ENCODE peak calls at places on chromosomes 1 and 21, in nine cellular contexts. One of them, this sample, is unnamed.

GRCh38 chr1:62230724-62231123 is 36.1 kb downstream of the L1TD1 start:
- DNase-seq in NCI-H460: no peak
- DNase-seq in SJSA1: no peak
- DNase-seq in stimulated activated CD4-positive, alpha-beta T cell treated with anti-CD3 and anti-CD28 coated beads, Interleukin-2, amount 100 ng/mL, for 24 hours: no peak
- DNase-seq in activated CD8-positive, alpha-beta memory T cell treated with anti-CD3 and anti-CD28 coated beads, Interleukin-2, amount 10 ng/mL, durations not matched to agents 7 days and 5 days: no peak
- DNase-seq in NCI-H2029: no peak
- DNase-seq in upper lobe of right lung: no peak
- DNase-seq in LHCN-M2: peak; percentile 69
- DNase-seq in effector CD4-positive, alpha-beta T cell: no peak
- DNase-seq in this sample: no peak

GRCh38 chr1:32920833-32921232 is 19.6 kb upstream of the TMEM54 start:
- DNase-seq in stimulated activated CD4-positive, alpha-beta T cell treated with anti-CD3 and anti-CD28 coated beads, Interleukin-2, amount 100 ng/mL, for 24 hours: no peak
- DNase-seq in NCI-H2029: no peak
- DNase-seq in NCI-H460: no peak
- DNase-seq in upper lobe of right lung: peak; percentile 61
- DNase-seq in SJSA1: no peak
- DNase-seq in activated CD8-positive, alpha-beta memory T cell treated with anti-CD3 and anti-CD28 coated beads, Interleukin-2, amount 10 ng/mL, durations not matched to agents 7 days and 5 days: no peak
- DNase-seq in effector CD4-positive, alpha-beta T cell: no peak
- DNase-seq in LHCN-M2: no peak
- DNase-seq in this sample: no peak

GRCh38 chr1:204507317-204508105 is 8.7 kb upstream of the MDM4 start:
- DNase-seq in LHCN-M2: peak; percentile 82
- DNase-seq in SJSA1: peak; percentile 73
- DNase-seq in upper lobe of right lung: no peak
- DNase-seq in activated CD8-positive, alpha-beta memory T cell treated with anti-CD3 and anti-CD28 coated beads, Interleukin-2, amount 10 ng/mL, durations not matched to agents 7 days and 5 days: peak; percentile 66
- DNase-seq in effector CD4-positive, alpha-beta T cell: no peak
- DNase-seq in NCI-H460: peak; percentile 59
- DNase-seq in NCI-H2029: peak; percentile 15
- DNase-seq in stimulated activated CD4-positive, alpha-beta T cell treated with anti-CD3 and anti-CD28 coated beads, Interleukin-2, amount 100 ng/mL, for 24 hours: peak; percentile 28
- DNase-seq in this sample: peak; percentile 31

GRCh38 chr1:98870959-98871903 is 133.4 kb downstream of the PLPPR5 start:
- DNase-seq in upper lobe of right lung: no peak
- DNase-seq in stimulated activated CD4-positive, alpha-beta T cell treated with anti-CD3 and anti-CD28 coated beads, Interleukin-2, amount 100 ng/mL, for 24 hours: peak; percentile 29
- DNase-seq in activated CD8-positive, alpha-beta memory T cell treated with anti-CD3 and anti-CD28 coated beads, Interleukin-2, amount 10 ng/mL, durations not matched to agents 7 days and 5 days: peak; percentile 44
- DNase-seq in effector CD4-positive, alpha-beta T cell: peak; percentile 49
- DNase-seq in NCI-H460: no peak
- DNase-seq in LHCN-M2: no peak
- DNase-seq in NCI-H2029: no peak
- DNase-seq in SJSA1: no peak
- DNase-seq in this sample: peak; percentile 40

GRCh38 chr1:93433407-93433961 is 14.4 kb upstream of the FNBP1L start:
- DNase-seq in SJSA1: no peak
- DNase-seq in stimulated activated CD4-positive, alpha-beta T cell treated with anti-CD3 and anti-CD28 coated beads, Interleukin-2, amount 100 ng/mL, for 24 hours: no peak
- DNase-seq in NCI-H2029: no peak
- DNase-seq in upper lobe of right lung: peak; percentile 78
- DNase-seq in activated CD8-positive, alpha-beta memory T cell treated with anti-CD3 and anti-CD28 coated beads, Interleukin-2, amount 10 ng/mL, durations not matched to agents 7 days and 5 days: no peak
- DNase-seq in LHCN-M2: no peak
- DNase-seq in effector CD4-positive, alpha-beta T cell: no peak
- DNase-seq in NCI-H460: no peak
- DNase-seq in this sample: no peak

GRCh38 chr1:54944610-54945392 is 35.6 kb upstream of the TMEM61 start:
- DNase-seq in stimulated activated CD4-positive, alpha-beta T cell treated with anti-CD3 and anti-CD28 coated beads, Interleukin-2, amount 100 ng/mL, for 24 hours: peak; percentile 67
- DNase-seq in NCI-H460: peak; percentile 60
- DNase-seq in effector CD4-positive, alpha-beta T cell: peak; percentile 38
- DNase-seq in NCI-H2029: peak; percentile 91
- DNase-seq in SJSA1: peak; percentile 56
- DNase-seq in LHCN-M2: peak; percentile 75
- DNase-seq in activated CD8-positive, alpha-beta memory T cell treated with anti-CD3 and anti-CD28 coated beads, Interleukin-2, amount 10 ng/mL, durations not matched to agents 7 days and 5 days: peak; percentile 86
- DNase-seq in upper lobe of right lung: peak; percentile 75
- DNase-seq in this sample: peak; percentile 63

GRCh38 chr1:12472798-12473551 is 145.0 kb downstream of the DHRS3 start:
- DNase-seq in NCI-H2029: no peak
- DNase-seq in effector CD4-positive, alpha-beta T cell: peak; percentile 34
- DNase-seq in stimulated activated CD4-positive, alpha-beta T cell treated with anti-CD3 and anti-CD28 coated beads, Interleukin-2, amount 100 ng/mL, for 24 hours: peak; percentile 78
- DNase-seq in activated CD8-positive, alpha-beta memory T cell treated with anti-CD3 and anti-CD28 coated beads, Interleukin-2, amount 10 ng/mL, durations not matched to agents 7 days and 5 days: peak; percentile 87
- DNase-seq in NCI-H460: no peak
- DNase-seq in SJSA1: no peak
- DNase-seq in LHCN-M2: no peak
- DNase-seq in upper lobe of right lung: no peak
- DNase-seq in this sample: peak; percentile 25

GRCh38 chr21:29176721-29177120 is 46.3 kb downstream of the MAP3K7CL start:
- DNase-seq in NCI-H460: no peak
- DNase-seq in stimulated activated CD4-positive, alpha-beta T cell treated with anti-CD3 and anti-CD28 coated beads, Interleukin-2, amount 100 ng/mL, for 24 hours: no peak
- DNase-seq in NCI-H2029: no peak
- DNase-seq in activated CD8-positive, alpha-beta memory T cell treated with anti-CD3 and anti-CD28 coated beads, Interleukin-2, amount 10 ng/mL, durations not matched to agents 7 days and 5 days: no peak
- DNase-seq in upper lobe of right lung: no peak
- DNase-seq in LHCN-M2: no peak
- DNase-seq in SJSA1: no peak
- DNase-seq in effector CD4-positive, alpha-beta T cell: no peak
- DNase-seq in this sample: no peak

GRCh38 chr21:43864313-43864805 is 664 bp upstream of the AGPAT3 start:
- DNase-seq in stimulated activated CD4-positive, alpha-beta T cell treated with anti-CD3 and anti-CD28 coated beads, Interleukin-2, amount 100 ng/mL, for 24 hours: peak; percentile 46
- DNase-seq in NCI-H2029: peak; percentile 76
- DNase-seq in NCI-H460: peak; percentile 15
- DNase-seq in activated CD8-positive, alpha-beta memory T cell treated with anti-CD3 and anti-CD28 coated beads, Interleukin-2, amount 10 ng/mL, durations not matched to agents 7 days and 5 days: no peak
- DNase-seq in upper lobe of right lung: peak; percentile 87
- DNase-seq in effector CD4-positive, alpha-beta T cell: peak; percentile 11
- DNase-seq in LHCN-M2: no peak
- DNase-seq in SJSA1: peak; percentile 37
- DNase-seq in this sample: peak; percentile 13

GRCh38 chr21:45494135-45494850 is 47.9 kb downstream of the SLC19A1 start:
- DNase-seq in NCI-H460: no peak
- DNase-seq in activated CD8-positive, alpha-beta memory T cell treated with anti-CD3 and anti-CD28 coated beads, Interleukin-2, amount 10 ng/mL, durations not matched to agents 7 days and 5 days: no peak
- DNase-seq in SJSA1: no peak
- DNase-seq in NCI-H2029: no peak
- DNase-seq in effector CD4-positive, alpha-beta T cell: no peak
- DNase-seq in LHCN-M2: no peak
- DNase-seq in upper lobe of right lung: no peak
- DNase-seq in stimulated activated CD4-positive, alpha-beta T cell treated with anti-CD3 and anti-CD28 coated beads, Interleukin-2, amount 100 ng/mL, for 24 hours: no peak
- DNase-seq in this sample: no peak

GRCh38 chr1:57719274-57719673 is 295.4 kb upstream of the DAB1 start:
- DNase-seq in activated CD8-positive, alpha-beta memory T cell treated with anti-CD3 and anti-CD28 coated beads, Interleukin-2, amount 10 ng/mL, durations not matched to agents 7 days and 5 days: no peak
- DNase-seq in effector CD4-positive, alpha-beta T cell: no peak
- DNase-seq in LHCN-M2: no peak
- DNase-seq in stimulated activated CD4-positive, alpha-beta T cell treated with anti-CD3 and anti-CD28 coated beads, Interleukin-2, amount 100 ng/mL, for 24 hours: no peak
- DNase-seq in SJSA1: no peak
- DNase-seq in NCI-H460: no peak
- DNase-seq in upper lobe of right lung: no peak
- DNase-seq in NCI-H2029: no peak
- DNase-seq in this sample: no peak

GRCh38 chr1:156677616-156678596 is 699 bp upstream of the NES start:
- DNase-seq in activated CD8-positive, alpha-beta memory T cell treated with anti-CD3 and anti-CD28 coated beads, Interleukin-2, amount 10 ng/mL, durations not matched to agents 7 days and 5 days: no peak
- DNase-seq in NCI-H460: peak; percentile 83
- DNase-seq in effector CD4-positive, alpha-beta T cell: no peak
- DNase-seq in stimulated activated CD4-positive, alpha-beta T cell treated with anti-CD3 and anti-CD28 coated beads, Interleukin-2, amount 100 ng/mL, for 24 hours: peak; percentile 31
- DNase-seq in LHCN-M2: peak; percentile 85
- DNase-seq in upper lobe of right lung: no peak
- DNase-seq in NCI-H2029: peak; percentile 16
- DNase-seq in SJSA1: peak; percentile 83
- DNase-seq in this sample: no peak

GRCh38 chr21:17693801-17694200 is 81.1 kb upstream of the BTG3 start:
- DNase-seq in SJSA1: no peak
- DNase-seq in upper lobe of right lung: no peak
- DNase-seq in NCI-H460: no peak
- DNase-seq in activated CD8-positive, alpha-beta memory T cell treated with anti-CD3 and anti-CD28 coated beads, Interleukin-2, amount 10 ng/mL, durations not matched to agents 7 days and 5 days: peak; percentile 67
- DNase-seq in LHCN-M2: no peak
- DNase-seq in effector CD4-positive, alpha-beta T cell: no peak
- DNase-seq in NCI-H2029: no peak
- DNase-seq in stimulated activated CD4-positive, alpha-beta T cell treated with anti-CD3 and anti-CD28 coated beads, Interleukin-2, amount 100 ng/mL, for 24 hours: no peak
- DNase-seq in this sample: no peak

GRCh38 chr1:24374891-24375786 is 38.4 kb downstream of the STPG1 start:
- DNase-seq in LHCN-M2: no peak
- DNase-seq in effector CD4-positive, alpha-beta T cell: no peak
- DNase-seq in activated CD8-positive, alpha-beta memory T cell treated with anti-CD3 and anti-CD28 coated beads, Interleukin-2, amount 10 ng/mL, durations not matched to agents 7 days and 5 days: peak; percentile 36
- DNase-seq in NCI-H2029: no peak
- DNase-seq in SJSA1: no peak
- DNase-seq in stimulated activated CD4-positive, alpha-beta T cell treated with anti-CD3 and anti-CD28 coated beads, Interleukin-2, amount 100 ng/mL, for 24 hours: no peak
- DNase-seq in NCI-H460: no peak
- DNase-seq in upper lobe of right lung: no peak
- DNase-seq in this sample: no peak

GRCh38 chr1:158067651-158068050 is 74.2 kb downstream of the KIRREL1 start:
- DNase-seq in effector CD4-positive, alpha-beta T cell: no peak
- DNase-seq in NCI-H460: no peak
- DNase-seq in activated CD8-positive, alpha-beta memory T cell treated with anti-CD3 and anti-CD28 coated beads, Interleukin-2, amount 10 ng/mL, durations not matched to agents 7 days and 5 days: no peak
- DNase-seq in stimulated activated CD4-positive, alpha-beta T cell treated with anti-CD3 and anti-CD28 coated beads, Interleukin-2, amount 100 ng/mL, for 24 hours: no peak
- DNase-seq in SJSA1: no peak
- DNase-seq in LHCN-M2: peak; percentile 79
- DNase-seq in upper lobe of right lung: no peak
- DNase-seq in NCI-H2029: no peak
- DNase-seq in this sample: no peak

GRCh38 chr1:227544677-227545076 is 18.7 kb upstream of the ZNF678 start:
- DNase-seq in NCI-H2029: no peak
- DNase-seq in stimulated activated CD4-positive, alpha-beta T cell treated with anti-CD3 and anti-CD28 coated beads, Interleukin-2, amount 100 ng/mL, for 24 hours: no peak
- DNase-seq in activated CD8-positive, alpha-beta memory T cell treated with anti-CD3 and anti-CD28 coated beads, Interleukin-2, amount 10 ng/mL, durations not matched to agents 7 days and 5 days: no peak
- DNase-seq in NCI-H460: no peak
- DNase-seq in LHCN-M2: no peak
- DNase-seq in SJSA1: no peak
- DNase-seq in upper lobe of right lung: no peak
- DNase-seq in effector CD4-positive, alpha-beta T cell: no peak
- DNase-seq in this sample: no peak

GRCh38 chr1:163071381-163072255 is 2.5 kb downstream of the RGS4 start:
- DNase-seq in LHCN-M2: peak; percentile 93
- DNase-seq in effector CD4-positive, alpha-beta T cell: no peak
- DNase-seq in upper lobe of right lung: peak; percentile 61
- DNase-seq in NCI-H460: peak; percentile 64
- DNase-seq in NCI-H2029: peak; percentile 23
- DNase-seq in SJSA1: peak; percentile 64
- DNase-seq in activated CD8-positive, alpha-beta memory T cell treated with anti-CD3 and anti-CD28 coated beads, Interleukin-2, amount 10 ng/mL, durations not matched to agents 7 days and 5 days: peak; percentile 61
- DNase-seq in stimulated activated CD4-positive, alpha-beta T cell treated with anti-CD3 and anti-CD28 coated beads, Interleukin-2, amount 100 ng/mL, for 24 hours: peak; percentile 28
- DNase-seq in this sample: no peak

GRCh38 chr21:41877901-41878830 is 978 bp downstream of the PRDM15 start:
- DNase-seq in NCI-H460: no peak
- DNase-seq in upper lobe of right lung: peak; percentile 78
- DNase-seq in SJSA1: peak; percentile 44
- DNase-seq in NCI-H2029: peak; percentile 36
- DNase-seq in activated CD8-positive, alpha-beta memory T cell treated with anti-CD3 and anti-CD28 coated beads, Interleukin-2, amount 10 ng/mL, durations not matched to agents 7 days and 5 days: no peak
- DNase-seq in LHCN-M2: peak; percentile 63
- DNase-seq in effector CD4-positive, alpha-beta T cell: peak; percentile 15
- DNase-seq in stimulated activated CD4-positive, alpha-beta T cell treated with anti-CD3 and anti-CD28 coated beads, Interleukin-2, amount 100 ng/mL, for 24 hours: peak; percentile 42
- DNase-seq in this sample: peak; percentile 12

GRCh38 chr1:61980561-61980960 is 214.1 kb upstream of the L1TD1 start:
- DNase-seq in LHCN-M2: peak; percentile 26
- DNase-seq in effector CD4-positive, alpha-beta T cell: no peak
- DNase-seq in upper lobe of right lung: no peak
- DNase-seq in stimulated activated CD4-positive, alpha-beta T cell treated with anti-CD3 and anti-CD28 coated beads, Interleukin-2, amount 100 ng/mL, for 24 hours: no peak
- DNase-seq in NCI-H2029: no peak
- DNase-seq in activated CD8-positive, alpha-beta memory T cell treated with anti-CD3 and anti-CD28 coated beads, Interleukin-2, amount 10 ng/mL, durations not matched to agents 7 days and 5 days: no peak
- DNase-seq in NCI-H460: no peak
- DNase-seq in SJSA1: no peak
- DNase-seq in this sample: no peak

GRCh38 chr1:78333426-78334012 is 157.3 kb upstream of the PTGFR start:
- DNase-seq in stimulated activated CD4-positive, alpha-beta T cell treated with anti-CD3 and anti-CD28 coated beads, Interleukin-2, amount 100 ng/mL, for 24 hours: no peak
- DNase-seq in LHCN-M2: peak; percentile 67
- DNase-seq in NCI-H2029: no peak
- DNase-seq in upper lobe of right lung: no peak
- DNase-seq in activated CD8-positive, alpha-beta memory T cell treated with anti-CD3 and anti-CD28 coated beads, Interleukin-2, amount 10 ng/mL, durations not matched to agents 7 days and 5 days: no peak
- DNase-seq in NCI-H460: peak; percentile 13
- DNase-seq in SJSA1: peak; percentile 15
- DNase-seq in effector CD4-positive, alpha-beta T cell: no peak
- DNase-seq in this sample: no peak

GRCh38 chr1:168099314-168099920 is 37.3 kb downstream of the GPR161 start:
- DNase-seq in SJSA1: no peak
- DNase-seq in effector CD4-positive, alpha-beta T cell: no peak
- DNase-seq in stimulated activated CD4-positive, alpha-beta T cell treated with anti-CD3 and anti-CD28 coated beads, Interleukin-2, amount 100 ng/mL, for 24 hours: no peak
- DNase-seq in upper lobe of right lung: no peak
- DNase-seq in activated CD8-positive, alpha-beta memory T cell treated with anti-CD3 and anti-CD28 coated beads, Interleukin-2, amount 10 ng/mL, durations not matched to agents 7 days and 5 days: no peak
- DNase-seq in LHCN-M2: no peak
- DNase-seq in NCI-H2029: no peak
- DNase-seq in NCI-H460: no peak
- DNase-seq in this sample: no peak

GRCh38 chr1:38009841-38010180 is 2.7 kb upstream of the UTP11 start:
- DNase-seq in stimulated activated CD4-positive, alpha-beta T cell treated with anti-CD3 and anti-CD28 coated beads, Interleukin-2, amount 100 ng/mL, for 24 hours: no peak
- DNase-seq in upper lobe of right lung: peak; percentile 23
- DNase-seq in NCI-H460: no peak
- DNase-seq in SJSA1: no peak
- DNase-seq in LHCN-M2: no peak
- DNase-seq in effector CD4-positive, alpha-beta T cell: no peak
- DNase-seq in NCI-H2029: no peak
- DNase-seq in activated CD8-positive, alpha-beta memory T cell treated with anti-CD3 and anti-CD28 coated beads, Interleukin-2, amount 10 ng/mL, durations not matched to agents 7 days and 5 days: no peak
- DNase-seq in this sample: no peak

GRCh38 chr1:202237052-202237451 is 43.5 kb downstream of the LGR6 start:
- DNase-seq in stimulated activated CD4-positive, alpha-beta T cell treated with anti-CD3 and anti-CD28 coated beads, Interleukin-2, amount 100 ng/mL, for 24 hours: peak; percentile 32
- DNase-seq in NCI-H460: peak; percentile 86
- DNase-seq in effector CD4-positive, alpha-beta T cell: no peak
- DNase-seq in SJSA1: peak; percentile 52
- DNase-seq in upper lobe of right lung: peak; percentile 65
- DNase-seq in activated CD8-positive, alpha-beta memory T cell treated with anti-CD3 and anti-CD28 coated beads, Interleukin-2, amount 10 ng/mL, durations not matched to agents 7 days and 5 days: peak; percentile 50
- DNase-seq in NCI-H2029: no peak
- DNase-seq in LHCN-M2: peak; percentile 29
- DNase-seq in this sample: no peak

GRCh38 chr21:44486302-44486701 is 31.0 kb downstream of the LRRC3 start:
- DNase-seq in effector CD4-positive, alpha-beta T cell: no peak
- DNase-seq in upper lobe of right lung: no peak
- DNase-seq in activated CD8-positive, alpha-beta memory T cell treated with anti-CD3 and anti-CD28 coated beads, Interleukin-2, amount 10 ng/mL, durations not matched to agents 7 days and 5 days: no peak
- DNase-seq in NCI-H2029: no peak
- DNase-seq in stimulated activated CD4-positive, alpha-beta T cell treated with anti-CD3 and anti-CD28 coated beads, Interleukin-2, amount 100 ng/mL, for 24 hours: no peak
- DNase-seq in LHCN-M2: no peak
- DNase-seq in SJSA1: no peak
- DNase-seq in NCI-H460: no peak
- DNase-seq in this sample: no peak

GRCh38 chr1:67850151-67850551 is 16.9 kb upstream of the GNG12 start:
- DNase-seq in activated CD8-positive, alpha-beta memory T cell treated with anti-CD3 and anti-CD28 coated beads, Interleukin-2, amount 10 ng/mL, durations not matched to agents 7 days and 5 days: no peak
- DNase-seq in NCI-H460: peak; percentile 41
- DNase-seq in LHCN-M2: peak; percentile 53
- DNase-seq in SJSA1: peak; percentile 74
- DNase-seq in NCI-H2029: peak; percentile 51
- DNase-seq in stimulated activated CD4-positive, alpha-beta T cell treated with anti-CD3 and anti-CD28 coated beads, Interleukin-2, amount 100 ng/mL, for 24 hours: no peak
- DNase-seq in upper lobe of right lung: no peak
- DNase-seq in effector CD4-positive, alpha-beta T cell: no peak
- DNase-seq in this sample: no peak

GRCh38 chr1:24920155-24920925 is 9.7 kb downstream of the RUNX3 start:
- DNase-seq in stimulated activated CD4-positive, alpha-beta T cell treated with anti-CD3 and anti-CD28 coated beads, Interleukin-2, amount 100 ng/mL, for 24 hours: peak; percentile 70
- DNase-seq in effector CD4-positive, alpha-beta T cell: no peak
- DNase-seq in activated CD8-positive, alpha-beta memory T cell treated with anti-CD3 and anti-CD28 coated beads, Interleukin-2, amount 10 ng/mL, durations not matched to agents 7 days and 5 days: peak; percentile 76
- DNase-seq in NCI-H460: no peak
- DNase-seq in NCI-H2029: no peak
- DNase-seq in upper lobe of right lung: no peak
- DNase-seq in SJSA1: peak; percentile 68
- DNase-seq in LHCN-M2: peak; percentile 69
- DNase-seq in this sample: no peak

GRCh38 chr1:74463301-74463988 is 49.0 kb downstream of the LRRC53 start:
- DNase-seq in effector CD4-positive, alpha-beta T cell: no peak
- DNase-seq in SJSA1: no peak
- DNase-seq in NCI-H460: peak; percentile 38
- DNase-seq in activated CD8-positive, alpha-beta memory T cell treated with anti-CD3 and anti-CD28 coated beads, Interleukin-2, amount 10 ng/mL, durations not matched to agents 7 days and 5 days: no peak
- DNase-seq in NCI-H2029: no peak
- DNase-seq in LHCN-M2: peak; percentile 20
- DNase-seq in upper lobe of right lung: no peak
- DNase-seq in stimulated activated CD4-positive, alpha-beta T cell treated with anti-CD3 and anti-CD28 coated beads, Interleukin-2, amount 100 ng/mL, for 24 hours: no peak
- DNase-seq in this sample: no peak

GRCh38 chr1:108561731-108562326 is 1.9 kb downstream of the EEIG2 start:
- DNase-seq in stimulated activated CD4-positive, alpha-beta T cell treated with anti-CD3 and anti-CD28 coated beads, Interleukin-2, amount 100 ng/mL, for 24 hours: peak; percentile 84
- DNase-seq in SJSA1: no peak
- DNase-seq in effector CD4-positive, alpha-beta T cell: peak; percentile 81
- DNase-seq in LHCN-M2: no peak
- DNase-seq in NCI-H460: peak; percentile 66
- DNase-seq in NCI-H2029: peak; percentile 58
- DNase-seq in activated CD8-positive, alpha-beta memory T cell treated with anti-CD3 and anti-CD28 coated beads, Interleukin-2, amount 10 ng/mL, durations not matched to agents 7 days and 5 days: peak; percentile 91
- DNase-seq in upper lobe of right lung: peak; percentile 92
- DNase-seq in this sample: peak; percentile 81

GRCh38 chr21:45393021-45393420 is 11.9 kb upstream of the COL18A1 start:
- DNase-seq in NCI-H460: no peak
- DNase-seq in stimulated activated CD4-positive, alpha-beta T cell treated with anti-CD3 and anti-CD28 coated beads, Interleukin-2, amount 100 ng/mL, for 24 hours: no peak
- DNase-seq in activated CD8-positive, alpha-beta memory T cell treated with anti-CD3 and anti-CD28 coated beads, Interleukin-2, amount 10 ng/mL, durations not matched to agents 7 days and 5 days: no peak
- DNase-seq in SJSA1: no peak
- DNase-seq in upper lobe of right lung: peak; percentile 60
- DNase-seq in NCI-H2029: no peak
- DNase-seq in LHCN-M2: no peak
- DNase-seq in effector CD4-positive, alpha-beta T cell: no peak
- DNase-seq in this sample: no peak

GRCh38 chr1:162530318-162530984 is 31.1 kb upstream of the UAP1 start:
- DNase-seq in upper lobe of right lung: no peak
- DNase-seq in activated CD8-positive, alpha-beta memory T cell treated with anti-CD3 and anti-CD28 coated beads, Interleukin-2, amount 10 ng/mL, durations not matched to agents 7 days and 5 days: no peak
- DNase-seq in SJSA1: no peak
- DNase-seq in LHCN-M2: no peak
- DNase-seq in NCI-H460: no peak
- DNase-seq in effector CD4-positive, alpha-beta T cell: no peak
- DNase-seq in stimulated activated CD4-positive, alpha-beta T cell treated with anti-CD3 and anti-CD28 coated beads, Interleukin-2, amount 100 ng/mL, for 24 hours: no peak
- DNase-seq in NCI-H2029: no peak
- DNase-seq in this sample: no peak

GRCh38 chr1:198490224-198490623 is 50.3 kb downstream of the ATP6V1G3 start:
- DNase-seq in activated CD8-positive, alpha-beta memory T cell treated with anti-CD3 and anti-CD28 coated beads, Interleukin-2, amount 10 ng/mL, durations not matched to agents 7 days and 5 days: no peak
- DNase-seq in LHCN-M2: no peak
- DNase-seq in NCI-H460: no peak
- DNase-seq in NCI-H2029: no peak
- DNase-seq in SJSA1: no peak
- DNase-seq in effector CD4-positive, alpha-beta T cell: no peak
- DNase-seq in stimulated activated CD4-positive, alpha-beta T cell treated with anti-CD3 and anti-CD28 coated beads, Interleukin-2, amount 100 ng/mL, for 24 hours: no peak
- DNase-seq in upper lobe of right lung: no peak
- DNase-seq in this sample: no peak